ENCODE peak calls at places on chromosome 1, in five cellular contexts. One of them, this sample, is unnamed.

GRCh38 chr1:95407864-95408291 is 173.9 kb downstream of the RWDD3 start:
- DNase-seq in neural progenitor cell: peak
- DNase-seq in mammary epithelial cell: no peak
- DNase-seq in astrocyte of the cerebellum: no peak
- DNase-seq in fibroblast of mammary gland: no peak
- DNase-seq in this sample: no peak

GRCh38 chr1:166590161-166590560 is 249.1 kb upstream of the POGK start:
- DNase-seq in neural progenitor cell: no peak
- DNase-seq in mammary epithelial cell: no peak
- DNase-seq in astrocyte of the cerebellum: no peak
- DNase-seq in fibroblast of mammary gland: no peak
- DNase-seq in this sample: no peak

GRCh38 chr1:80375662-80376061 is 1369.1 kb upstream of the ADGRL4 start:
- DNase-seq in neural progenitor cell: no peak
- DNase-seq in mammary epithelial cell: peak
- DNase-seq in astrocyte of the cerebellum: peak
- DNase-seq in fibroblast of mammary gland: peak
- DNase-seq in this sample: peak

GRCh38 chr1:169892819-169893644 is 664 bp downstream of the SCYL3 start:
- DNase-seq in neural progenitor cell: peak
- DNase-seq in mammary epithelial cell: no peak
- DNase-seq in astrocyte of the cerebellum: no peak
- DNase-seq in fibroblast of mammary gland: no peak
- DNase-seq in this sample: peak

GRCh38 chr1:10911274-10912166 is 100.9 kb upstream of the TARDBP start:
- DNase-seq in neural progenitor cell: no peak
- DNase-seq in mammary epithelial cell: no peak
- DNase-seq in astrocyte of the cerebellum: no peak
- DNase-seq in fibroblast of mammary gland: no peak
- DNase-seq in this sample: no peak

GRCh38 chr1:232319106-232319505 is 310.8 kb downstream of the SIPA1L2 start:
- DNase-seq in neural progenitor cell: no peak
- DNase-seq in mammary epithelial cell: peak
- DNase-seq in astrocyte of the cerebellum: no peak
- DNase-seq in fibroblast of mammary gland: no peak
- DNase-seq in this sample: peak

GRCh38 chr1:211752951-211753486 is 77.5 kb downstream of the LPGAT1 start:
- DNase-seq in neural progenitor cell: no peak
- DNase-seq in mammary epithelial cell: no peak
- DNase-seq in astrocyte of the cerebellum: no peak
- DNase-seq in fibroblast of mammary gland: no peak
- DNase-seq in this sample: no peak

GRCh38 chr1:221118176-221118937 is 239.1 kb downstream of the HLX start:
- DNase-seq in neural progenitor cell: no peak
- DNase-seq in mammary epithelial cell: no peak
- DNase-seq in astrocyte of the cerebellum: no peak
- DNase-seq in fibroblast of mammary gland: no peak
- DNase-seq in this sample: no peak

GRCh38 chr1:9009438-9010366 is 16.5 kb downstream of the SLC2A7 start:
- DNase-seq in neural progenitor cell: peak
- DNase-seq in mammary epithelial cell: no peak
- DNase-seq in astrocyte of the cerebellum: no peak
- DNase-seq in fibroblast of mammary gland: peak
- DNase-seq in this sample: peak

GRCh38 chr1:1793481-1794244 is 15.4 kb upstream of the NADK start:
- DNase-seq in neural progenitor cell: no peak
- DNase-seq in mammary epithelial cell: no peak
- DNase-seq in astrocyte of the cerebellum: no peak
- DNase-seq in fibroblast of mammary gland: no peak
- DNase-seq in this sample: no peak

GRCh38 chr1:46575778-46576177 is 24.3 kb upstream of the KNCN start:
- DNase-seq in neural progenitor cell: peak
- DNase-seq in mammary epithelial cell: no peak
- DNase-seq in astrocyte of the cerebellum: no peak
- DNase-seq in fibroblast of mammary gland: no peak
- DNase-seq in this sample: no peak

GRCh38 chr1:179955731-179956130 is 1.1 kb downstream of the CEP350 start:
- DNase-seq in neural progenitor cell: no peak
- DNase-seq in mammary epithelial cell: no peak
- DNase-seq in astrocyte of the cerebellum: no peak
- DNase-seq in fibroblast of mammary gland: no peak
- DNase-seq in this sample: no peak

GRCh38 chr1:228415853-228416216 is 826 bp downstream of the TRIM17 start:
- DNase-seq in neural progenitor cell: no peak
- DNase-seq in mammary epithelial cell: no peak
- DNase-seq in astrocyte of the cerebellum: no peak
- DNase-seq in fibroblast of mammary gland: no peak
- DNase-seq in this sample: no peak
- H3K4me3 ChIP-seq in neural progenitor cell: peak
- H3K4me3 ChIP-seq in mammary epithelial cell: peak
- H3K4me3 ChIP-seq in astrocyte of the cerebellum: peak
- H3K4me3 ChIP-seq in fibroblast of mammary gland: peak
- H3K4me3 ChIP-seq in this sample: peak

GRCh38 chr1:111032295-111032897 is 68.7 kb upstream of the LRIF1 start:
- DNase-seq in neural progenitor cell: peak
- DNase-seq in mammary epithelial cell: peak
- DNase-seq in astrocyte of the cerebellum: peak
- DNase-seq in fibroblast of mammary gland: peak
- DNase-seq in this sample: peak
- TF ChIP-seq CTCF in neural progenitor cell: peak
- TF ChIP-seq CTCF in mammary epithelial cell: peak
- TF ChIP-seq CTCF in astrocyte of the cerebellum: peak
- TF ChIP-seq CTCF in fibroblast of mammary gland: peak
- TF ChIP-seq CTCF in this sample: peak

DNA sequence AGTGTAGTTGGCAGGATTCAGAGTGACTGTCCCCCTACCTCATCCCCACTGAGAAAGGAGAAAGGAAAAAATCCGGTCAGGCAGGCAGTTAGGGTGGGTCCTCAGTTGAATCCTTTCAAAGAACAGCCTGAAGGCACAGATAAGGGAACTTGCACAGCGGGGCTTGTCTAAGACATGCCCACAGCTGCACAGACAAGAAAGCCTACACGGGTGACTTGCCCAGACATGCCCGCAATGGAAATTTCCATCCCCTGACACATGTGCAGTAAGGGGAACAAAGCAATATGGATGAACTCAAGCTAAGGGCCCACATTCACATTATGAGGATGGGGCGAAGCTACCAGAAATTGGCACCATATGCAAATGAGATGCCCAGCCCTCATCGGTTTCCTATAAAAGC is 82.5 kb downstream of the DESI2 start:
- DNase-seq in neural progenitor cell: no peak
- DNase-seq in mammary epithelial cell: peak
- DNase-seq in astrocyte of the cerebellum: no peak
- DNase-seq in fibroblast of mammary gland: peak
- DNase-seq in this sample: peak
- H3K4me3 ChIP-seq in neural progenitor cell: no peak
- H3K4me3 ChIP-seq in mammary epithelial cell: no peak
- H3K4me3 ChIP-seq in astrocyte of the cerebellum: no peak
- H3K4me3 ChIP-seq in fibroblast of mammary gland: no peak
- H3K4me3 ChIP-seq in this sample: no peak

GRCh38 chr1:190373705-190374336 is 103.8 kb downstream of the BRINP3 start:
- DNase-seq in neural progenitor cell: peak
- DNase-seq in mammary epithelial cell: peak
- DNase-seq in astrocyte of the cerebellum: peak
- DNase-seq in fibroblast of mammary gland: no peak
- DNase-seq in this sample: peak
- TF ChIP-seq CTCF in neural progenitor cell: peak
- TF ChIP-seq CTCF in mammary epithelial cell: peak
- TF ChIP-seq CTCF in astrocyte of the cerebellum: peak
- TF ChIP-seq CTCF in fibroblast of mammary gland: no peak
- TF ChIP-seq CTCF in this sample: peak

GRCh38 chr1:245046310-245046709 is 108.5 kb upstream of the KIF26B start:
- DNase-seq in neural progenitor cell: no peak
- DNase-seq in mammary epithelial cell: no peak
- DNase-seq in astrocyte of the cerebellum: no peak
- DNase-seq in fibroblast of mammary gland: no peak
- DNase-seq in this sample: no peak
- H3K4me3 ChIP-seq in neural progenitor cell: no peak
- H3K4me3 ChIP-seq in mammary epithelial cell: no peak
- H3K4me3 ChIP-seq in astrocyte of the cerebellum: no peak
- H3K4me3 ChIP-seq in fibroblast of mammary gland: no peak
- H3K4me3 ChIP-seq in this sample: no peak

GRCh38 chr1:109024651-109025050 is 17.3 kb downstream of the WDR47 start:
- DNase-seq in neural progenitor cell: no peak
- DNase-seq in mammary epithelial cell: no peak
- DNase-seq in astrocyte of the cerebellum: no peak
- DNase-seq in fibroblast of mammary gland: peak
- DNase-seq in this sample: no peak

GRCh38 chr1:109025691-109026090 is 16.2 kb downstream of the WDR47 start:
- DNase-seq in neural progenitor cell: no peak
- DNase-seq in mammary epithelial cell: no peak
- DNase-seq in astrocyte of the cerebellum: no peak
- DNase-seq in fibroblast of mammary gland: peak
- DNase-seq in this sample: no peak

DNA sequence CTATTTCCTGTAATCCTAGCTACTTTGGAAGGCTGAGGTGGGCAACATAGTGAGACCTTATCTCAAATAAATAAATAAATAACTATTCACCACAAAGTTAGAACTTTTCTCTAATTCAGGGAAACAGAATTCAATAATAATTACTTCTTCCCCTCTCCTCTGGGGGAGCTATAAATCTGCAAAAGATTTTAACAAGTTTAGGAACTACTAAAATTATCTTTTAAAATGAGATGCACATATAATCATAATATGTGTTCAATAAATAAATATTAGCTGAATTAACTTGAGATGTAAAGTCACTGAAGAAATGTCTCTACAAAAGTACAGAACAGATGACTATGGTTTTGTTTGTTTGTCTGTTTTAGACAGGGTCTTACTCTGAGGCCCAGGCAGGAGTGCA is 14.1 kb downstream of the WDR47 start:
- DNase-seq in neural progenitor cell: no peak
- DNase-seq in mammary epithelial cell: no peak
- DNase-seq in astrocyte of the cerebellum: no peak
- DNase-seq in fibroblast of mammary gland: no peak
- DNase-seq in this sample: peak
- TF ChIP-seq CTCF in neural progenitor cell: peak
- TF ChIP-seq CTCF in mammary epithelial cell: peak
- TF ChIP-seq CTCF in astrocyte of the cerebellum: no peak
- TF ChIP-seq CTCF in fibroblast of mammary gland: no peak
- TF ChIP-seq CTCF in this sample: no peak

GRCh38 chr1:87684194-87684593 is 355.5 kb downstream of the LMO4 start:
- DNase-seq in neural progenitor cell: peak
- DNase-seq in mammary epithelial cell: no peak
- DNase-seq in astrocyte of the cerebellum: peak
- DNase-seq in fibroblast of mammary gland: peak
- DNase-seq in this sample: peak
- H3K4me3 ChIP-seq in neural progenitor cell: no peak
- H3K4me3 ChIP-seq in mammary epithelial cell: no peak
- H3K4me3 ChIP-seq in astrocyte of the cerebellum: peak
- H3K4me3 ChIP-seq in fibroblast of mammary gland: peak
- H3K4me3 ChIP-seq in this sample: peak

GRCh38 chr1:70633004-70633403 is 221.9 kb downstream of the CTH start:
- DNase-seq in neural progenitor cell: no peak
- DNase-seq in mammary epithelial cell: no peak
- DNase-seq in astrocyte of the cerebellum: no peak
- DNase-seq in fibroblast of mammary gland: peak
- DNase-seq in this sample: no peak

GRCh38 chr1:70627910-70628309 is 216.8 kb downstream of the CTH start:
- DNase-seq in neural progenitor cell: no peak
- DNase-seq in mammary epithelial cell: peak
- DNase-seq in astrocyte of the cerebellum: no peak
- DNase-seq in fibroblast of mammary gland: peak
- DNase-seq in this sample: peak

GRCh38 chr1:70628973-70629372 is 217.9 kb downstream of the CTH start:
- DNase-seq in neural progenitor cell: no peak
- DNase-seq in mammary epithelial cell: no peak
- DNase-seq in astrocyte of the cerebellum: no peak
- DNase-seq in fibroblast of mammary gland: no peak
- DNase-seq in this sample: no peak
- TF ChIP-seq CTCF in neural progenitor cell: no peak
- TF ChIP-seq CTCF in mammary epithelial cell: no peak
- TF ChIP-seq CTCF in astrocyte of the cerebellum: no peak
- TF ChIP-seq CTCF in fibroblast of mammary gland: no peak
- TF ChIP-seq CTCF in this sample: no peak

GRCh38 chr1:228376651-228377631 is 29.7 kb downstream of the TRIM11 start:
- DNase-seq in neural progenitor cell: no peak
- DNase-seq in mammary epithelial cell: no peak
- DNase-seq in astrocyte of the cerebellum: no peak
- DNase-seq in fibroblast of mammary gland: no peak
- DNase-seq in this sample: no peak

GRCh38 chr1:228379666-228380065 is 27.0 kb downstream of the TRIM11 start:
- DNase-seq in neural progenitor cell: no peak
- DNase-seq in mammary epithelial cell: no peak
- DNase-seq in astrocyte of the cerebellum: no peak
- DNase-seq in fibroblast of mammary gland: no peak
- DNase-seq in this sample: no peak

GRCh38 chr1:228377664-228378452 is 28.8 kb downstream of the TRIM11 start:
- DNase-seq in neural progenitor cell: no peak
- DNase-seq in mammary epithelial cell: no peak
- DNase-seq in astrocyte of the cerebellum: no peak
- DNase-seq in fibroblast of mammary gland: no peak
- DNase-seq in this sample: no peak

GRCh38 chr1:228379165-228379460 is 27.5 kb downstream of the TRIM11 start:
- DNase-seq in neural progenitor cell: peak
- DNase-seq in mammary epithelial cell: no peak
- DNase-seq in astrocyte of the cerebellum: no peak
- DNase-seq in fibroblast of mammary gland: peak
- DNase-seq in this sample: peak

GRCh38 chr1:228378453-228379164 is 28.0 kb downstream of the TRIM11 start:
- DNase-seq in neural progenitor cell: peak
- DNase-seq in mammary epithelial cell: peak
- DNase-seq in astrocyte of the cerebellum: peak
- DNase-seq in fibroblast of mammary gland: peak
- DNase-seq in this sample: peak
- H3K4me3 ChIP-seq in neural progenitor cell: peak
- H3K4me3 ChIP-seq in mammary epithelial cell: peak
- H3K4me3 ChIP-seq in astrocyte of the cerebellum: peak
- H3K4me3 ChIP-seq in fibroblast of mammary gland: peak
- H3K4me3 ChIP-seq in this sample: peak

GRCh38 chr1:32199043-32199716 is 1.2 kb upstream of the CCDC28B start:
- DNase-seq in neural progenitor cell: no peak
- DNase-seq in mammary epithelial cell: no peak
- DNase-seq in astrocyte of the cerebellum: no peak
- DNase-seq in fibroblast of mammary gland: no peak
- DNase-seq in this sample: no peak

GRCh38 chr1:32200226-32201010 is at the start of gene CCDC28B:
- DNase-seq in neural progenitor cell: peak
- DNase-seq in mammary epithelial cell: peak
- DNase-seq in astrocyte of the cerebellum: no peak
- DNase-seq in fibroblast of mammary gland: peak
- DNase-seq in this sample: peak

GRCh38 chr1:32198237-32199042 is 2.0 kb upstream of the CCDC28B start:
- DNase-seq in neural progenitor cell: no peak
- DNase-seq in mammary epithelial cell: no peak
- DNase-seq in astrocyte of the cerebellum: no peak
- DNase-seq in fibroblast of mammary gland: no peak
- DNase-seq in this sample: no peak

GRCh38 chr1:32199717-32200072 is 700 bp upstream of the CCDC28B start:
- DNase-seq in neural progenitor cell: peak
- DNase-seq in mammary epithelial cell: no peak
- DNase-seq in astrocyte of the cerebellum: no peak
- DNase-seq in fibroblast of mammary gland: no peak
- DNase-seq in this sample: no peak

GRCh38 chr1:32201011-32201855 is 838 bp downstream of the CCDC28B start:
- DNase-seq in neural progenitor cell: peak
- DNase-seq in mammary epithelial cell: peak
- DNase-seq in astrocyte of the cerebellum: no peak
- DNase-seq in fibroblast of mammary gland: peak
- DNase-seq in this sample: no peak
- TF ChIP-seq CTCF in neural progenitor cell: peak
- TF ChIP-seq CTCF in mammary epithelial cell: no peak
- TF ChIP-seq CTCF in astrocyte of the cerebellum: no peak
- TF ChIP-seq CTCF in fibroblast of mammary gland: no peak
- TF ChIP-seq CTCF in this sample: no peak

This sample was measured in bronchial epithelial cell.